ENCODE peak calls at places on chromosomes 16 and 17, in six cellular contexts. One of them, this sample, is unnamed. For H4K20me1, the result is how much of the 10 kb centered on the place peaks cover.

GRCh38 chr17:81237591-81238489 is 1.0 kb downstream of the TEPSIN start:
- DNase-seq in GM23248: peak
- DNase-seq in fibroblast of lung: no peak
- DNase-seq in GM23338: no peak
- DNase-seq in H9: no peak
- DNase-seq in MM.1S: no peak
- DNase-seq in this sample: peak

GRCh38 chr16:9647981-9648701 is 534.1 kb downstream of the GRIN2A start:
- DNase-seq in GM23248: peak
- DNase-seq in fibroblast of lung: no peak
- DNase-seq in GM23338: peak
- DNase-seq in H9: no peak
- DNase-seq in MM.1S: peak
- DNase-seq in this sample: peak

GRCh38 chr17:56247816-56248215 is 94.5 kb downstream of the ANKFN1 start:
- DNase-seq in GM23248: no peak
- DNase-seq in fibroblast of lung: no peak
- DNase-seq in GM23338: no peak
- DNase-seq in H9: no peak
- DNase-seq in MM.1S: no peak
- DNase-seq in this sample: no peak

GRCh38 chr17:68462381-68463210 is 5.3 kb upstream of the WIPI1 start:
- DNase-seq in GM23248: peak
- DNase-seq in fibroblast of lung: peak
- DNase-seq in GM23338: peak
- DNase-seq in H9: peak
- DNase-seq in MM.1S: peak
- DNase-seq in this sample: peak

GRCh38 chr16:85220125-85220839 is 108.0 kb upstream of the CIBAR2 start:
- DNase-seq in GM23248: peak
- DNase-seq in fibroblast of lung: peak
- DNase-seq in GM23338: no peak
- DNase-seq in H9: no peak
- DNase-seq in MM.1S: no peak
- DNase-seq in this sample: no peak

GRCh38 chr16:84406006-84406963 is 37.9 kb downstream of the ATP2C2 start:
- DNase-seq in GM23248: no peak
- DNase-seq in fibroblast of lung: no peak
- DNase-seq in GM23338: peak
- DNase-seq in H9: no peak
- DNase-seq in MM.1S: no peak
- DNase-seq in this sample: no peak

GRCh38 chr16:22123146-22123545 is 30.8 kb downstream of the VWA3A start:
- DNase-seq in GM23248: peak
- DNase-seq in fibroblast of lung: no peak
- DNase-seq in GM23338: peak
- DNase-seq in H9: no peak
- DNase-seq in MM.1S: no peak
- DNase-seq in this sample: no peak

GRCh38 chr17:73340093-73340596 is 28.3 kb upstream of the CDC42EP4 start:
- DNase-seq in GM23248: peak
- DNase-seq in fibroblast of lung: peak
- DNase-seq in GM23338: no peak
- DNase-seq in H9: no peak
- DNase-seq in MM.1S: no peak
- DNase-seq in this sample: no peak

GRCh38 chr16:90031931-90032663 is 12.8 kb upstream of the DBNDD1 start:
- DNase-seq in GM23248: peak
- DNase-seq in fibroblast of lung: peak
- DNase-seq in GM23338: no peak
- DNase-seq in H9: no peak
- DNase-seq in MM.1S: no peak
- DNase-seq in this sample: no peak

GRCh38 chr16:85395207-85395912 is 217.8 kb upstream of the GSE1 start:
- DNase-seq in GM23248: peak
- DNase-seq in fibroblast of lung: peak
- DNase-seq in GM23338: no peak
- DNase-seq in H9: no peak
- DNase-seq in MM.1S: no peak
- DNase-seq in this sample: no peak

GRCh38 chr16:7914738-7915137 is 582.1 kb downstream of the RBFOX1 start:
- DNase-seq in GM23248: no peak
- DNase-seq in fibroblast of lung: no peak
- DNase-seq in GM23338: no peak
- DNase-seq in H9: no peak
- DNase-seq in MM.1S: no peak
- DNase-seq in this sample: no peak
- H4K20me1 ChIP-seq in GM23248: under half
- H4K20me1 ChIP-seq in fibroblast of lung: under half
- H4K20me1 ChIP-seq in GM23338: under half
- H4K20me1 ChIP-seq in H9: under half
- H4K20me1 ChIP-seq in MM.1S: under half
- H4K20me1 ChIP-seq in this sample: under half

DNA sequence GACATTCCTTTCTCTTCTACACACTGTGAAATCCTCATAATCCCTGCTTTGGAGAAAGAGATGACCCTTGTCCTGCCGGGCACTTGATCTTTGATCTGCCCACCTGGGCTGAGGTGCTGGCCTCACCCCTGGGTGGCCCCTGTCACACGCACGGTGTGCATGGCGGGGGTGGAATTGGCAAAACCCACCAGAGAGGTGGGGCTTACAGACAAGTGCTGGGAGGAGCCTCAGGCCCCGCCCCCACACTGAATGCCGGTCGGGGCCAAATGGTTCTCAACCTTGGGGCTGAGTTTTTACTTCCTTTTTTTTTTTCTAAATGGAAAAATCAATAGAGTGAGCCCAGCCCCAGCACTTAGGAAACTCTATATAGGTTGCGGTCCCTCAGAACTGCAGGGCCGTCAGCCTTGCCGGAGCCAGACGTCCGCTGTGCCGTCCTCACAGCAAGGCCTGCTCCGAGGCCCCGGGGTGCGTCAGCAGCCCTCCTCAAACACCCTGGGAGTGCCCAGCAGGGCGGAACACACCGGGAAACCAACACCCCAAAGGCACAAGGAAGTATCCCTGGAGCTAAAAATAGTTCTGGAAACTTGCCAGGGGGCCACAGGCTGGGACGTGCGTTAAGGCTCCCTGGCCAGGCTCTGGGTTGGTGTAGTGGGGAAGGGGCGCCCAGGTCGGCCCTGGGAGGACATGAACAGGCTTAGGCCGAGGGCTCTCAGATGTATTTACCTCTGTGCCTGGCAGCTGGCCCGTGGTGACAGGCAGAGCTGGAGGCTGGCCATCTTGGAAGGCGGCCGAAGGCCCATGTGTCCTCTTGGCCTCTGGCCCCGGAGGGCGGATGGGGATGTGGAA is 11.0 kb downstream of the GPRC5C start:
- DNase-seq in GM23248: peak
- DNase-seq in fibroblast of lung: peak
- DNase-seq in GM23338: peak
- DNase-seq in H9: peak
- DNase-seq in MM.1S: no peak
- DNase-seq in this sample: peak
- H2AFZ ChIP-seq in GM23248: peak
- H2AFZ ChIP-seq in fibroblast of lung: no peak
- H2AFZ ChIP-seq in GM23338: peak
- H2AFZ ChIP-seq in H9: no peak
- H2AFZ ChIP-seq in MM.1S: no peak
- H2AFZ ChIP-seq in this sample: peak

GRCh38 chr17:62625870-62626200 is 1.6 kb upstream of the MRC2 start:
- DNase-seq in GM23248: no peak
- DNase-seq in fibroblast of lung: no peak
- DNase-seq in GM23338: no peak
- DNase-seq in H9: peak
- DNase-seq in MM.1S: no peak
- DNase-seq in this sample: no peak
- H3K4me2 ChIP-seq in GM23248: no peak
- H3K4me2 ChIP-seq in fibroblast of lung: no peak
- H3K4me2 ChIP-seq in GM23338: no peak
- H3K4me2 ChIP-seq in H9: no peak
- H3K4me2 ChIP-seq in MM.1S: no peak
- H3K4me2 ChIP-seq in this sample: no peak

GRCh38 chr16:11151156-11151904 is 104.7 kb downstream of the SOCS1 start:
- DNase-seq in GM23248: no peak
- DNase-seq in fibroblast of lung: no peak
- DNase-seq in GM23338: no peak
- DNase-seq in H9: no peak
- DNase-seq in MM.1S: no peak
- DNase-seq in this sample: no peak
- H4K20me1 ChIP-seq in GM23248: under half
- H4K20me1 ChIP-seq in fibroblast of lung: under half
- H4K20me1 ChIP-seq in GM23338: under half
- H4K20me1 ChIP-seq in H9: under half
- H4K20me1 ChIP-seq in MM.1S: under half
- H4K20me1 ChIP-seq in this sample: under half

This sample was measured in OCI-LY7.